ENCODE peak calls at places on chromosomes 13 and 19, in five cellular contexts. O is iPS DF 19.7, Q is heart left ventricle, X is NCI-H345, U is T-cell. M is an unnamed sample.

GRCh38 chr13:75566658-75567057 is 17.1 kb downstream of the UCHL3 start:
- DNase-seq in U (no peak), Q (no peak), O (no peak), X (no peak), M (no peak)

GRCh38 chr13:93002071-93002470 is 224.5 kb upstream of the GPC6 start:
- DNase-seq in U (no peak), Q (no peak), X (no peak), O (no peak), M (no peak)

GRCh38 chr19:57302727-57303401 is 17.4 kb upstream of the ZNF543 start:
- DNase-seq in Q (no peak), U (no peak), X (no peak), O (no peak), M (no peak)

GRCh38 chr19:42512743-42513304 is 15.5 kb downstream of the CEACAM1 start:
- DNase-seq in Q (no peak), O (peak; percentile 17), X (peak; percentile 1), U (no peak), M (peak; percentile 51)

GRCh38 chr19:11464333-11465265 is 16.2 kb downstream of the ELAVL3 start:
- DNase-seq in Q (no peak), O (no peak), X (no peak), U (no peak), M (no peak)

GRCh38 chr13:102291587-102292218 is 110.1 kb downstream of the FGF14 start:
- DNase-seq in O (no peak), Q (no peak), U (no peak), X (no peak), M (no peak)

GRCh38 chr19:31141301-31141700 is 207.9 kb downstream of the TSHZ3 start:
- DNase-seq in O (no peak), U (no peak), Q (no peak), X (no peak), M (no peak)

GRCh38 chr19:43351998-43352746 is 1.3 kb upstream of the CD177 start:
- DNase-seq in X (no peak), O (no peak), U (no peak), Q (no peak), M (no peak)

GRCh38 chr13:112260108-112261055 is 115.8 kb upstream of the SPACA7 start:
- DNase-seq in Q (no peak), X (no peak), O (no peak), U (no peak), M (peak; percentile 78)

GRCh38 chr19:49468746-49469447 is 5.1 kb upstream of the FLT3LG start:
- DNase-seq in O (peak; percentile 90), U (peak; percentile 88), X (no peak), Q (peak; percentile 86), M (peak; percentile 90)

GRCh38 chr19:46131485-46132143 is 7.1 kb upstream of the IGFL3 start:
- DNase-seq in Q (no peak), O (no peak), X (no peak), U (no peak), M (no peak)

GRCh38 chr13:21229241-21230024 is 53.0 kb downstream of the MRPL57 start:
- DNase-seq in O (no peak), X (no peak), U (no peak), Q (no peak), M (no peak)

GRCh38 chr19:2552859-2553258 is 76.9 kb downstream of the GADD45B start:
- DNase-seq in X (no peak), O (no peak), Q (no peak), U (peak; percentile 52), M (no peak)

GRCh38 chr13:100563779-100564178 is 24.8 kb downstream of the GGACT start:
- DNase-seq in X (no peak), O (no peak), U (no peak), Q (no peak), M (peak; percentile 75)

GRCh38 chr19:45477713-45478453 is 10.1 kb downstream of the FOSB start:
- DNase-seq in X (peak; percentile 32), U (no peak), Q (no peak), O (no peak), M (no peak)

GRCh38 chr19:1269478-1270167 is 491 bp downstream of the CIRBP start:
- DNase-seq in Q (peak; percentile 90), X (peak; percentile 89), U (peak; percentile 85), O (no peak), M (peak; percentile 96)

GRCh38 chr19:10617409-10618121 is 7.8 kb upstream of the SLC44A2 start:
- DNase-seq in Q (no peak), O (no peak), U (no peak), X (no peak), M (no peak)

GRCh38 chr19:9674669-9675357 is at the start of gene ZNF562:
- DNase-seq in U (peak; percentile 80), Q (peak; percentile 92), O (peak; percentile 67), X (peak; percentile 88), M (peak; percentile 92)

GRCh38 chr19:31354919-31355318 is 5.7 kb upstream of the TSHZ3 start:
- DNase-seq in Q (no peak), U (no peak), X (no peak), O (no peak), M (no peak)

GRCh38 chr19:1251233-1251502 is 2.8 kb downstream of the MIDN start:
- DNase-seq in O (no peak), X (peak; percentile 26), U (no peak), Q (peak; percentile 87), M (no peak)

GRCh38 chr19:5947435-5947834 is 30.5 kb downstream of the RANBP3 start:
- DNase-seq in O (no peak), U (no peak), Q (peak; percentile 64), X (no peak), M (no peak)

GRCh38 chr19:29596885-29597525 is 9.1 kb upstream of the POP4 start:
- DNase-seq in X (peak; percentile 82), Q (no peak), U (no peak), O (no peak), M (no peak)

GRCh38 chr13:57641071-57641470 is 9.5 kb downstream of the PCDH17 start:
- DNase-seq in X (no peak), U (no peak), O (no peak), Q (no peak), M (no peak)

GRCh38 chr19:38657633-38658222 is 10.3 kb downstream of the ACTN4 start:
- DNase-seq in Q (no peak), U (no peak), O (no peak), X (no peak), M (no peak)

GRCh38 chr19:58355215-58355796 is 2.0 kb upstream of the A1BG start:
- DNase-seq in O (no peak), X (no peak), Q (no peak), U (no peak), M (no peak)

GRCh38 chr19:38265213-38265861 is 964 bp downstream of the SPINT2 start:
- DNase-seq in X (no peak), Q (no peak), O (no peak), U (peak; percentile 8), M (no peak)

GRCh38 chr19:1455336-1456120 is 5.6 kb downstream of the APC2 start:
- DNase-seq in O (no peak), U (peak; percentile 40), Q (peak; percentile 29), X (peak; percentile 47), M (no peak)

GRCh38 chr19:48513289-48514122 is 1.9 kb upstream of the LMTK3 start:
- DNase-seq in U (peak; percentile 84), O (peak; percentile 89), X (peak; percentile 75), Q (peak; percentile 69), M (no peak)

GRCh38 chr19:36101550-36102327 is 9.2 kb upstream of the OVOL3 start:
- DNase-seq in O (no peak), Q (no peak), U (no peak), X (no peak), M (no peak)

GRCh38 chr13:112248909-112249592 is 127.1 kb upstream of the SPACA7 start:
- DNase-seq in Q (no peak), O (no peak), U (no peak), X (no peak), M (peak; percentile 60)

GRCh38 chr13:44763604-44764311 is 187.6 kb upstream of the TSC22D1 start:
- DNase-seq in U (no peak), O (no peak), X (no peak), Q (peak; percentile 35), M (no peak)